ENCODE peak calls at places on chromosomes 1 and 21, in six cellular contexts. C is WTC11, L is AG04450, T is cardiac muscle cell, Z is HCT116, R is type B pancreatic cell. W is an unnamed sample.

GRCh38 chr1:84698151-84698651 is 7.9 kb upstream of the SSX2IP start:
- DNase-seq in C (no peak), L (peak; percentile 75), T (no peak), Z (no peak), R (no peak), W (no peak)

GRCh38 chr1:184953600-184954219 is 20.6 kb downstream of the NIBAN1 start:
- DNase-seq in C (no peak), L (no peak), T (no peak), Z (no peak), R (no peak), W (no peak)

GRCh38 chr1:174134000-174134659 is 25.2 kb upstream of the RABGAP1L start:
- DNase-seq in C (no peak), L (no peak), T (no peak), Z (no peak), R (no peak), W (no peak)

GRCh38 chr1:156896490-156897033 is 3.0 kb downstream of the PEAR1 start:
- DNase-seq in C (no peak), L (peak; percentile 72), T (no peak), Z (peak; percentile 46), R (no peak), W (no peak)

GRCh38 chr21:29854795-29855194 is 85.0 kb downstream of the GRIK1 start:
- DNase-seq in C (no peak), L (no peak), T (no peak), Z (no peak), R (no peak), W (no peak)

GRCh38 chr1:153646672-153647374 is 11.7 kb upstream of the SNAPIN start:
- DNase-seq in C (no peak), L (no peak), T (no peak), Z (no peak), R (no peak), W (no peak)

GRCh38 chr1:108830119-108831008 is 26.5 kb downstream of the AKNAD1 start:
- DNase-seq in C (no peak), L (peak; percentile 89), T (no peak), Z (peak; percentile 53), R (no peak), W (no peak)

GRCh38 chr1:52239708-52240001 is 97.8 kb downstream of the ZFYVE9 start:
- DNase-seq in C (no peak), L (no peak), T (no peak), Z (no peak), R (no peak), W (no peak)

GRCh38 chr1:23577056-23577985 is 18.0 kb upstream of the ID3 start:
- DNase-seq in C (no peak), L (peak; percentile 67), T (peak; percentile 86), Z (no peak), R (no peak), W (no peak)

GRCh38 chr1:114219247-114219872 is 65.7 kb upstream of the SYT6 start:
- DNase-seq in C (no peak), L (no peak), T (peak; percentile 17), Z (no peak), R (no peak), W (no peak)

GRCh38 chr1:4653328-4653660 is 1.1 kb upstream of the AJAP1 start:
- DNase-seq in C (no peak), L (no peak), T (no peak), Z (no peak), R (no peak), W (no peak)

GRCh38 chr1:40620586-40620985 is 44.9 kb downstream of the RIMS3 start:
- DNase-seq in C (no peak), L (no peak), T (no peak), Z (no peak), R (no peak), W (no peak)

GRCh38 chr1:215004121-215004837 is 78.3 kb upstream of the KCNK2 start:
- DNase-seq in C (no peak), L (no peak), T (no peak), Z (no peak), R (no peak), W (no peak)

GRCh38 chr1:116273042-116273783 is 99.8 kb upstream of the ATP1A1 start:
- DNase-seq in C (no peak), L (no peak), T (peak; percentile 27), Z (no peak), R (no peak), W (no peak)

GRCh38 chr1:12621346-12622320 is 3.6 kb upstream of the DHRS3 start:
- DNase-seq in C (no peak), L (no peak), T (no peak), Z (no peak), R (no peak), W (no peak)

GRCh38 chr1:163320891-163321290 is 863 bp upstream of the NUF2 start:
- DNase-seq in C (no peak), L (no peak), T (no peak), Z (no peak), R (no peak), W (no peak)

GRCh38 chr21:45134677-45135076 is 60.3 kb downstream of the ADARB1 start:
- DNase-seq in C (no peak), L (no peak), T (no peak), Z (no peak), R (no peak), W (no peak)

GRCh38 chr1:211738709-211739301 is 63.4 kb upstream of the NEK2 start:
- DNase-seq in C (no peak), L (no peak), T (no peak), Z (no peak), R (no peak), W (no peak)

GRCh38 chr1:11198851-11199628 is 9.9 kb downstream of the ANGPTL7 start:
- DNase-seq in C (no peak), L (no peak), T (no peak), Z (no peak), R (no peak), W (no peak)

GRCh38 chr21:25872271-25872670 is 137.5 kb downstream of the GABPA start:
- DNase-seq in C (peak; percentile 51), L (no peak), T (no peak), Z (no peak), R (no peak), W (no peak)

GRCh38 chr1:48853006-48853405 is 76.3 kb upstream of the BEND5 start:
- DNase-seq in C (no peak), L (peak; percentile 11), T (no peak), Z (no peak), R (no peak), W (no peak)

GRCh38 chr1:58883037-58883887 is 99.4 kb upstream of the JUN start:
- DNase-seq in C (no peak), L (peak; percentile 79), T (no peak), Z (peak; percentile 85), R (no peak), W (no peak)

GRCh38 chr1:159853417-159853816 is 9.0 kb downstream of the VSIG8 start:
- DNase-seq in C (no peak), L (no peak), T (no peak), Z (no peak), R (no peak), W (no peak)

GRCh38 chr1:189859385-189859977 is 618.2 kb downstream of the BRINP3 start:
- DNase-seq in C (peak; percentile 60), L (no peak), T (no peak), Z (peak; percentile 3), R (no peak), W (peak; percentile 14)
- TF ChIP-seq CTCF in C (peak; percentile 82), L (peak; percentile 65), T (peak; percentile 61), Z (peak; percentile 85), R (peak; percentile 76), W (peak; percentile 78)

GRCh38 chr1:226123591-226124471 is 61.3 kb downstream of the H3-3A start:
- DNase-seq in C (no peak), L (no peak), T (no peak), Z (no peak), R (no peak), W (no peak)

GRCh38 chr1:226120398-226120797 is 57.9 kb downstream of the H3-3A start:
- DNase-seq in C (no peak), L (no peak), T (no peak), Z (no peak), R (no peak), W (no peak)

GRCh38 chr1:226121049-226121586 is 58.6 kb downstream of the H3-3A start:
- DNase-seq in C (no peak), L (no peak), T (no peak), Z (no peak), R (no peak), W (no peak)

GRCh38 chr1:226123212-226123560 is 60.7 kb downstream of the H3-3A start:
- DNase-seq in C (no peak), L (no peak), T (no peak), Z (no peak), R (no peak), W (no peak)

GRCh38 chr1:226121587-226122400 is 59.3 kb downstream of the H3-3A start:
- DNase-seq in C (peak; percentile 89), L (no peak), T (peak; percentile 77), Z (no peak), R (peak; percentile 83), W (peak; percentile 79)
- TF ChIP-seq CTCF in C (peak; percentile 93), L (peak; percentile 45), T (peak; percentile 51), Z (peak; percentile 57), R (peak; percentile 96), W (peak; percentile 87)

GRCh38 chr21:18041012-18041411 is 203.6 kb upstream of the CHODL start:
- DNase-seq in C (peak; percentile 15), L (no peak), T (peak; percentile 56), Z (no peak), R (no peak), W (peak; percentile 29)
- TF ChIP-seq CTCF in C (no peak), L (no peak), T (peak; percentile 14), Z (peak; percentile 28), R (peak; percentile 69), W (no peak)

GRCh38 chr1:150826299-150826698 is 18.2 kb upstream of the CTSK start:
- DNase-seq in C (no peak), L (no peak), T (no peak), Z (no peak), R (no peak), W (no peak)

GRCh38 chr1:150832597-150832996 is 24.5 kb upstream of the CTSK start:
- DNase-seq in C (no peak), L (no peak), T (no peak), Z (no peak), R (no peak), W (no peak)

DNA sequence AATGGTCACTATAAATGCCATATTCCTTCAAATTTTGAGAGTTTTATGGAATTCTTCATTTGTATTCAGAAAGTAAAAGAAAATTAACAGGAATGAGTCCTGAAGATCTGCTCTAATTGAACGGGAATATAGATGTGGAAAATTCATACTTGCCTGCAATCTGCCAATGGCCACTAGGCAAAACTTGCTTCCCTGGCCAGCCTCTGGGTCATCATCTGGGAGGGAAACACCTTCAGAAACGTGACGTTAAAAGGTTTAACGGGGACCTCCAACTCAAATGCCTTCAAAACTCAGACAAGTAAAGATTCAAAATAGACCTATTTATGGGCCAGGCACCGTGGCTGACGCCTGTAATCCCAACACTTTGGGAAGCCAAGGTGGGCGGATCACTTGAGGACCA is 21.7 kb upstream of the CTSK start:
- DNase-seq in C (no peak), L (no peak), T (no peak), Z (no peak), R (no peak), W (no peak)
- TF ChIP-seq CTCF in C (no peak), L (peak; percentile 29), T (peak; percentile 22), Z (peak; percentile 53), R (peak; percentile 72), W (peak; percentile 62)

GRCh38 chr1:45802343-45803298 is 791 bp upstream of the MAST2 start:
- DNase-seq in C (peak; percentile 40), L (peak; percentile 95), T (peak; percentile 28), Z (peak; percentile 57), R (no peak), W (peak; percentile 9)
- TF ChIP-seq CTCF in C (no peak), L (no peak), T (no peak), Z (no peak), R (no peak), W (no peak)

GRCh38 chr1:100658716-100659026 is 60.9 kb upstream of the VCAM1 start:
- DNase-seq in C (no peak), L (no peak), T (no peak), Z (no peak), R (no peak), W (no peak)
- TF ChIP-seq CTCF in C (no peak), L (no peak), T (no peak), Z (no peak), R (no peak), W (no peak)

W was measured in endothelial cell.